ENCODE peak calls at places on chromosomes 1 and 21, in nine cellular contexts. W is Right ventricle myocardium inferior; M is skeletal muscle cell; F is GM19239; C is activated CD4-positive, CD25-positive, alpha-beta regulatory T cell treated with anti-CD3 and anti-CD28 coated beads, Interleukin-2, amount 50 U/mL, for 16 hours; A is heart right ventricle; S is GM10248; R is body of pancreas; T is fibroblast of lung. U is an unnamed sample.

GRCh38 chr1:100606438-100606837 is 68.5 kb downstream of the GPR88 start:
- DNase-seq in W (no peak), M (no peak), F (no peak), C (no peak), A (peak), S (no peak), R (peak), T (peak), U (no peak)

GRCh38 chr1:13699510-13699909 is 478 bp upstream of the PRDM2 start:
- DNase-seq in W (no peak), M (no peak), F (no peak), C (no peak), A (no peak), S (peak), R (no peak), T (peak), U (no peak)

GRCh38 chr1:4150262-4150661 is 250.2 kb upstream of the C1orf174 start:
- DNase-seq in W (no peak), M (no peak), F (no peak), C (no peak), A (no peak), S (no peak), R (no peak), T (no peak), U (no peak)

GRCh38 chr1:192566657-192567056 is 8.9 kb upstream of the RGS1 start:
- DNase-seq in W (no peak), M (no peak), F (no peak), C (no peak), A (no peak), S (no peak), R (no peak), T (no peak), U (no peak)

GRCh38 chr1:30601316-30602085 is 121.9 kb downstream of the MATN1 start:
- DNase-seq in W (no peak), M (no peak), F (no peak), C (no peak), A (no peak), S (no peak), R (no peak), T (no peak), U (no peak)

GRCh38 chr1:60160141-60160540 is 86.6 kb upstream of the C1orf87 start:
- DNase-seq in W (no peak), M (no peak), F (no peak), C (no peak), A (no peak), S (no peak), R (no peak), T (peak), U (no peak)

GRCh38 chr21:29213513-29214385 is 83.3 kb downstream of the MAP3K7CL start:
- DNase-seq in W (no peak), M (no peak), F (no peak), C (no peak), A (no peak), S (no peak), R (no peak), T (no peak), U (no peak)

GRCh38 chr1:234538062-234538731 is 59.2 kb upstream of the TARBP1 start:
- DNase-seq in W (no peak), M (no peak), F (no peak), C (no peak), A (no peak), S (no peak), R (peak), T (no peak), U (no peak)

GRCh38 chr21:43211085-43212071 is 42.6 kb downstream of the CRYAA start:
- DNase-seq in W (peak), M (no peak), F (no peak), C (no peak), A (peak), S (no peak), R (peak), T (peak), U (no peak)

GRCh38 chr1:40014253-40014706 is 26.2 kb upstream of the CAP1 start:
- DNase-seq in W (no peak), M (no peak), F (no peak), C (no peak), A (no peak), S (no peak), R (no peak), T (no peak), U (no peak)

GRCh38 chr1:236612349-236612748 is 8.0 kb upstream of the HEATR1 start:
- DNase-seq in W (no peak), M (no peak), F (no peak), C (no peak), A (no peak), S (no peak), R (no peak), T (no peak), U (no peak)

GRCh38 chr21:17613242-17613676 is 558 bp upstream of the BTG3 start:
- DNase-seq in W (peak), M (no peak), F (no peak), C (no peak), A (peak), S (peak), R (peak), T (peak), U (no peak)

GRCh38 chr1:6385673-6386191 is 7.8 kb downstream of the ACOT7 start:
- DNase-seq in W (no peak), M (peak), F (no peak), C (no peak), A (peak), S (no peak), R (no peak), T (peak), U (no peak)

GRCh38 chr21:26170471-26171309 is at the start of gene APP:
- DNase-seq in W (peak), M (no peak), F (peak), C (peak), A (peak), S (peak), R (peak), T (peak), U (no peak)

GRCh38 chr1:187922255-187922654 is 1093.5 kb downstream of the PLA2G4A start:
- DNase-seq in W (no peak), M (no peak), F (no peak), C (no peak), A (no peak), S (no peak), R (no peak), T (no peak), U (no peak)

GRCh38 chr1:24118410-24119242 is 6.7 kb upstream of the MYOM3 start:
- DNase-seq in W (no peak), M (no peak), F (no peak), C (no peak), A (no peak), S (no peak), R (peak), T (no peak), U (no peak)

GRCh38 chr1:183884512-183884911 is 79.6 kb downstream of the RGL1 start:
- DNase-seq in W (no peak), M (no peak), F (no peak), C (no peak), A (no peak), S (no peak), R (no peak), T (no peak), U (no peak)

GRCh38 chr21:44331209-44331608 is 8.0 kb downstream of the CFAP410 start:
- DNase-seq in W (no peak), M (no peak), F (no peak), C (no peak), A (peak), S (no peak), R (no peak), T (no peak), U (no peak)

GRCh38 chr21:44784810-44785209 is 16.8 kb downstream of the UBE2G2 start:
- DNase-seq in W (no peak), M (no peak), F (no peak), C (no peak), A (no peak), S (no peak), R (no peak), T (no peak), U (no peak)

GRCh38 chr1:84272401-84272800 is 29.1 kb upstream of the SAMD13 start:
- DNase-seq in W (no peak), M (no peak), F (no peak), C (no peak), A (no peak), S (no peak), R (peak), T (no peak), U (no peak)

GRCh38 chr1:34645919-34646318 is 108.9 kb upstream of the GJB5 start:
- DNase-seq in W (no peak), M (no peak), F (no peak), C (no peak), A (no peak), S (no peak), R (no peak), T (no peak), U (no peak)

GRCh38 chr1:229509576-229509975 is 1.4 kb upstream of the NUP133 start:
- DNase-seq in W (no peak), M (peak), F (no peak), C (no peak), A (no peak), S (no peak), R (no peak), T (peak), U (no peak)

GRCh38 chr1:117128323-117129079 is 7.0 kb upstream of the TRIM45 start:
- DNase-seq in W (no peak), M (no peak), F (no peak), C (no peak), A (no peak), S (peak), R (no peak), T (peak), U (no peak)

GRCh38 chr1:101136739-101137138 is 100.1 kb upstream of the S1PR1 start:
- DNase-seq in W (no peak), M (no peak), F (no peak), C (no peak), A (no peak), S (peak), R (no peak), T (peak), U (peak)

GRCh38 chr1:160369087-160369486 is 2.2 kb downstream of the NHLH1 start:
- DNase-seq in W (no peak), M (no peak), F (no peak), C (no peak), A (no peak), S (no peak), R (no peak), T (no peak), U (no peak)

GRCh38 chr21:41653944-41654625 is 112.8 kb downstream of the RIPK4 start:
- DNase-seq in W (no peak), M (no peak), F (no peak), C (no peak), A (no peak), S (no peak), R (peak), T (peak), U (no peak)

GRCh38 chr1:53293123-53293522 is 34.7 kb downstream of the LRP8 start:
- DNase-seq in W (no peak), M (no peak), F (no peak), C (no peak), A (peak), S (no peak), R (no peak), T (no peak), U (no peak)

GRCh38 chr1:232477728-232478127 is 152.2 kb downstream of the SIPA1L2 start:
- DNase-seq in W (no peak), M (peak), F (no peak), C (no peak), A (no peak), S (no peak), R (no peak), T (peak), U (no peak)

U was measured in GM12878.